ENCODE peak calls at places on chromosomes 1 and 21, in seven cellular contexts. B is thoracic aorta, T is neural progenitor cell, K is GM12865, W is sigmoid colon, V is WTC11, C is endothelial cell. Y is an unnamed sample.

GRCh38 chr1:228009828-228010775 is 3.3 kb downstream of the WNT3A start:
- DNase-seq in V (no peak), C (no peak), B (no peak), W (peak; percentile 50), K (peak; percentile 54), T (no peak), Y (peak; percentile 53)

GRCh38 chr1:203536575-203536974 is 42.6 kb downstream of the OPTC start:
- DNase-seq in K (no peak), B (no peak), W (no peak), T (no peak), C (no peak), V (no peak), Y (no peak)

GRCh38 chr1:111139234-111139955 is 498 bp downstream of the DRAM2 start:
- DNase-seq in K (peak; percentile 72), C (peak; percentile 65), V (peak; percentile 38), W (no peak), T (peak; percentile 81), B (no peak), Y (peak; percentile 86)

GRCh38 chr1:236685917-236686814 is at the start of gene ACTN2:
- DNase-seq in K (no peak), W (peak; percentile 76), T (peak; percentile 85), C (peak; percentile 41), V (peak; percentile 68), B (no peak), Y (peak; percentile 86)

GRCh38 chr1:201405484-201405831 is 6.3 kb upstream of the LAD1 start:
- DNase-seq in V (no peak), K (peak; percentile 70), C (no peak), W (no peak), B (no peak), T (no peak), Y (no peak)

GRCh38 chr1:151199860-151200581 is 1.7 kb downstream of the PIP5K1A start:
- DNase-seq in V (no peak), T (no peak), B (no peak), C (no peak), W (peak; percentile 82), K (peak; percentile 26), Y (no peak)

GRCh38 chr1:239426821-239427495 is 40.6 kb downstream of the CHRM3 start:
- DNase-seq in W (no peak), K (no peak), C (no peak), T (no peak), B (no peak), V (no peak), Y (no peak)

GRCh38 chr1:11654571-11655262 is at the start of gene FBXO44:
- DNase-seq in V (peak; percentile 88), K (peak; percentile 56), W (peak; percentile 77), B (no peak), T (peak; percentile 83), C (peak; percentile 39), Y (peak; percentile 92)

GRCh38 chr1:199113265-199113869 is 474.5 kb downstream of the PTPRC start:
- DNase-seq in C (peak; percentile 56), K (peak; percentile 82), T (peak; percentile 45), V (peak; percentile 70), W (no peak), B (no peak), Y (peak; percentile 87)

GRCh38 chr1:54268714-54269297 is 68.8 kb downstream of the MRPL37 start:
- DNase-seq in B (no peak), C (no peak), T (no peak), K (no peak), V (no peak), W (no peak), Y (no peak)

GRCh38 chr1:203028067-203028783 is 1.9 kb downstream of the PPFIA4 start:
- DNase-seq in K (no peak), T (no peak), B (no peak), W (no peak), V (no peak), C (no peak), Y (no peak)

GRCh38 chr1:18668051-18668450 is 37.4 kb downstream of the PAX7 start:
- DNase-seq in W (no peak), T (no peak), K (no peak), C (no peak), V (no peak), B (no peak), Y (no peak)

GRCh38 chr1:224929335-224930237 is at the start of gene DNAH14:
- DNase-seq in K (peak; percentile 77), T (peak; percentile 82), B (no peak), V (peak; percentile 81), C (peak; percentile 77), W (peak; percentile 68), Y (peak; percentile 95)

GRCh38 chr1:33302325-33302724 is 18.6 kb downstream of the A3GALT2 start:
- DNase-seq in C (no peak), B (no peak), W (peak; percentile 22), K (peak; percentile 32), V (no peak), T (no peak), Y (no peak)

GRCh38 chr1:55055084-55055882 is 15.9 kb downstream of the PCSK9 start:
- DNase-seq in B (no peak), W (no peak), V (no peak), T (no peak), C (no peak), K (no peak), Y (no peak)

GRCh38 chr1:203467550-203467921 is 8.1 kb upstream of the PRELP start:
- DNase-seq in T (no peak), B (peak; percentile 67), V (no peak), W (peak; percentile 94), C (no peak), K (no peak), Y (no peak)

GRCh38 chr21:35198004-35198403 is 148.9 kb upstream of the RUNX1 start:
- DNase-seq in C (no peak), B (no peak), W (no peak), V (no peak), K (no peak), T (no peak), Y (no peak)

GRCh38 chr21:43824250-43824882 is 35.0 kb downstream of the RRP1 start:
- DNase-seq in W (peak; percentile 51), V (no peak), C (no peak), T (no peak), B (no peak), K (no peak), Y (no peak)

GRCh38 chr1:41232305-41232704 is 9.8 kb downstream of the SCMH1 start:
- DNase-seq in W (no peak), C (no peak), T (no peak), K (no peak), B (no peak), V (no peak), Y (no peak)

GRCh38 chr21:36849461-36849860 is 117.0 kb downstream of the HLCS start:
- DNase-seq in V (no peak), C (no peak), T (no peak), W (no peak), K (no peak), B (no peak), Y (no peak)

GRCh38 chr1:114715952-114716303 is 643 bp downstream of the NRAS start:
- DNase-seq in C (no peak), T (no peak), V (no peak), K (no peak), B (no peak), W (no peak), Y (no peak)

GRCh38 chr1:41282679-41283317 is 40.7 kb upstream of the SCMH1 start:
- DNase-seq in K (peak; percentile 16), V (peak; percentile 73), B (no peak), T (peak; percentile 74), W (no peak), C (peak; percentile 64), Y (peak; percentile 87)

GRCh38 chr1:47545912-47546483 is 108.2 kb downstream of the FOXD2 start:
- DNase-seq in T (no peak), C (no peak), V (peak; percentile 31), B (no peak), W (no peak), K (no peak), Y (peak; percentile 71)
- TF ChIP-seq CTCF in T (peak; percentile 29), C (no peak), V (no peak), B (no peak), W (no peak), K (no peak), Y (peak; percentile 73)

GRCh38 chr21:29718081-29718815 is 221.5 kb downstream of the GRIK1 start:
- DNase-seq in T (no peak), W (no peak), B (no peak), V (no peak), K (no peak), C (no peak), Y (no peak)

GRCh38 chr21:29719561-29719960 is 220.2 kb downstream of the GRIK1 start:
- DNase-seq in B (no peak), C (no peak), V (no peak), W (no peak), K (no peak), T (no peak), Y (no peak)

GRCh38 chr21:29721242-29721641 is 218.6 kb downstream of the GRIK1 start:
- DNase-seq in B (no peak), V (no peak), K (no peak), C (no peak), W (no peak), T (peak; percentile 70), Y (no peak)

GRCh38 chr21:29725025-29725736 is 214.6 kb downstream of the GRIK1 start:
- DNase-seq in V (no peak), T (no peak), C (no peak), B (no peak), K (no peak), W (no peak), Y (no peak)

GRCh38 chr21:29721964-29722363 is 217.8 kb downstream of the GRIK1 start:
- DNase-seq in C (no peak), V (no peak), K (no peak), W (no peak), T (no peak), B (no peak), Y (no peak)
- TF ChIP-seq CTCF in C (no peak), V (no peak), K (no peak), W (no peak), T (no peak), B (no peak), Y (no peak)

DNA sequence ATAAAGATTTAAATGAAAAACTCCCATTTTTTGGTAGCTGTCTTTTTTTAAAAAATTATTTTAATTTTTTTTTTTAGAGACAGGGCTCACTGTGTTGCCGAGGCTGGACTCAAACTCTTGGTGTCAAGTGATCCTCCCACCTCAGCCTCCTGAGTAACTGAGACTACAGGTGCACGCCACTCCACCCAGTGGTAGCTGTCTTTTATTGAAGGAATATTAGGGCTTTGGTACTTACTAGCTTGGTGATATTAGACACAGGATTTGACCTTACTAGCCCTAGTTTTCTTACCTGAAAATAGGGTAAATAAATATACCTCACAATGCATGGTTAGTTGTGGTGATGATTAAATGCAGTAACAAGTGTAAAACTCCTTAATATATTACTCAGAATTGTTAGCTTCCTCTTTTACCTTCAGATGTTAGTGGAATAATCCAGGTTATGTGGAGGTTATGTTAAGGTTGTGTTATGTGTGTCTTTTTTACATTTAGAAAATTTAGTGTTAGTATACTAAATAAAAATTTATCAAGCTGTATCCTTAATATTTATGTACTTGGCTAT is 66.8 kb downstream of the PHACTR4 start:
- DNase-seq in V (no peak), W (no peak), C (no peak), T (no peak), B (no peak), K (no peak), Y (no peak)
- TF ChIP-seq CTCF in V (no peak), W (no peak), C (no peak), T (no peak), B (no peak), K (no peak), Y (peak; percentile 42)

DNA sequence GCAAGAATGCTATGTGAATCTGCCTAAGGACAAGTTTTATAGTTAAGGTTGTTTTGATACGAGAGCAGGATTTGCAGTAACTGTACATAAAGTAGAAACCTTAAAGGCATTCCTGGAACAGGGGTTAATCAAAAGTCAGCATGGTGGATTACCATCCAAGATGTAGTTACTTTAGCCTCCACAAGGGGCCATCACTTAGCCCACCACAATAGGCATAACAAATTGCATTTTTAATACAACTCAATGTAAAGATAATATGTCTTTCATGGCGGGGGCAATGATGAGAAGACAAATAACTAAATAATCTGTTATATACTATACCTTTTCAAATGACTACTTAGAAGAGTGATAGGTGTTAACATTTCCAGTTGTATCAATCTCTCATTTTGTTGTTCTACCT is 611.2 kb upstream of the ADGRL4 start:
- DNase-seq in W (no peak), V (no peak), C (no peak), T (no peak), K (no peak), B (no peak), Y (no peak)
- TF ChIP-seq CTCF in W (no peak), V (peak; percentile 48), C (peak; percentile 57), T (peak; percentile 44), K (peak; percentile 34), B (no peak), Y (peak; percentile 68)